ENCODE peak calls at places on chromosome 5, in seven cellular contexts. S, Y, M, N, K, B and Q are unnamed samples.

GRCh38 chr5:142178651-142179050 is 70.1 kb downstream of the NDFIP1 start:
- DNase-seq in S (no peak), Y (no peak), M (no peak), N (peak; percentile 69), K (no peak), B (no peak), Q (no peak)

GRCh38 chr5:82931110-82931509 is 146.1 kb downstream of the TMEM167A start:
- DNase-seq in S (no peak), Y (no peak), M (no peak), N (no peak), K (no peak), B (no peak), Q (no peak)

GRCh38 chr5:93151896-93152295 is 429.1 kb downstream of the NR2F1-AS1 start:
- DNase-seq in S (no peak), Y (no peak), M (no peak), N (no peak), K (no peak), B (no peak), Q (no peak)

GRCh38 chr5:41925555-41925946 is 470 bp downstream of the FBXO4 start:
- DNase-seq in S (peak; percentile 29), Y (no peak), M (peak; percentile 82), N (peak; percentile 90), K (no peak), B (peak; percentile 16), Q (peak; percentile 76)

GRCh38 chr5:73867344-73868335 is 241.6 kb downstream of the ARHGEF28 start:
- DNase-seq in S (peak; percentile 44), Y (no peak), M (no peak), N (no peak), K (no peak), B (no peak), Q (no peak)

GRCh38 chr5:112908854-112909253 is 13.2 kb downstream of the REEP5 start:
- DNase-seq in S (no peak), Y (no peak), M (no peak), N (no peak), K (no peak), B (no peak), Q (no peak)

GRCh38 chr5:179890751-179891682 is 16.7 kb downstream of the TBC1D9B start:
- DNase-seq in S (no peak), Y (no peak), M (no peak), N (no peak), K (no peak), B (no peak), Q (no peak)

GRCh38 chr5:170745481-170746061 is 38.0 kb upstream of the GABRP start:
- DNase-seq in S (peak; percentile 5), Y (peak; percentile 55), M (peak; percentile 47), N (no peak), K (no peak), B (no peak), Q (no peak)

GRCh38 chr5:143205386-143205785 is 198.1 kb downstream of the NR3C1 start:
- DNase-seq in S (peak; percentile 89), Y (no peak), M (peak; percentile 83), N (no peak), K (no peak), B (no peak), Q (no peak)

GRCh38 chr5:73483676-73484075 is 14.6 kb upstream of the BTF3 start:
- DNase-seq in S (no peak), Y (no peak), M (no peak), N (no peak), K (no peak), B (no peak), Q (no peak)

GRCh38 chr5:6868170-6868569 is 154.9 kb downstream of the TENT4A start:
- DNase-seq in S (no peak), Y (no peak), M (no peak), N (no peak), K (no peak), B (peak; percentile 80), Q (peak; percentile 49)

GRCh38 chr5:107303581-107303980 is 367.2 kb downstream of the EFNA5 start:
- DNase-seq in S (no peak), Y (no peak), M (no peak), N (no peak), K (no peak), B (no peak), Q (no peak)

GRCh38 chr5:18497089-18497488 is 862.8 kb downstream of the TAF11L14 start:
- DNase-seq in S (no peak), Y (no peak), M (no peak), N (no peak), K (no peak), B (no peak), Q (no peak)

GRCh38 chr5:158758666-158759065 is 341.1 kb downstream of the EBF1 start:
- DNase-seq in S (peak; percentile 73), Y (no peak), M (no peak), N (no peak), K (no peak), B (no peak), Q (no peak)

GRCh38 chr5:5492087-5492933 is 69.8 kb downstream of the ICE1 start:
- DNase-seq in S (peak; percentile 54), Y (peak; percentile 72), M (peak; percentile 74), N (no peak), K (peak; percentile 10), B (peak; percentile 62), Q (no peak)

GRCh38 chr5:161544350-161544765 is 2.2 kb downstream of the GABRB2 start:
- DNase-seq in S (peak; percentile 53), Y (peak; percentile 29), M (peak; percentile 68), N (no peak), K (no peak), B (peak; percentile 44), Q (no peak)

GRCh38 chr5:132067451-132067850 is 6.1 kb upstream of the CSF2 start:
- DNase-seq in S (no peak), Y (no peak), M (no peak), N (no peak), K (no peak), B (no peak), Q (no peak)

GRCh38 chr5:81207009-81207408 is 26.1 kb upstream of the CKMT2 start:
- DNase-seq in S (peak; percentile 18), Y (no peak), M (no peak), N (no peak), K (no peak), B (no peak), Q (no peak)

GRCh38 chr5:41433552-41434181 is 76.7 kb downstream of the PLCXD3 start:
- DNase-seq in S (no peak), Y (peak; percentile 13), M (no peak), N (no peak), K (no peak), B (peak; percentile 13), Q (no peak)

GRCh38 chr5:1003296-1003937 is 5.2 kb upstream of the NKD2 start:
- DNase-seq in S (no peak), Y (peak; percentile 95), M (peak; percentile 57), N (peak; percentile 87), K (no peak), B (peak; percentile 8), Q (no peak)

GRCh38 chr5:137040641-137041340 is 458.3 kb downstream of the SPOCK1 start:
- DNase-seq in S (no peak), Y (no peak), M (no peak), N (no peak), K (no peak), B (no peak), Q (no peak)

GRCh38 chr5:157444224-157444623 is 15.8 kb upstream of the NIPAL4 start:
- DNase-seq in S (no peak), Y (no peak), M (no peak), N (no peak), K (no peak), B (no peak), Q (no peak)

GRCh38 chr5:65481635-65482271 is at the start of gene ADAMTS6:
- DNase-seq in S (peak; percentile 89), Y (peak; percentile 95), M (peak; percentile 96), N (peak; percentile 93), K (peak; percentile 73), B (peak; percentile 39), Q (peak; percentile 93)

GRCh38 chr5:21823588-21823987 is 1029.6 kb downstream of the CDH12 start:
- DNase-seq in S (no peak), Y (no peak), M (no peak), N (no peak), K (no peak), B (no peak), Q (no peak)

GRCh38 chr5:127012933-127013332 is 17.4 kb downstream of the MARCHF3 start:
- DNase-seq in S (peak; percentile 51), Y (no peak), M (peak; percentile 80), N (no peak), K (no peak), B (no peak), Q (no peak)